ENCODE peak calls at places on chromosomes 5 and 9, in nine cellular contexts. Z is HL-60, U is A549, P is adipocyte, G is left lung, S is cardiac fibroblast, V is right cardiac atrium, L is tibial nerve, K is tibial artery. N is an unnamed sample.

GRCh38 chr9:97935291-97935690 is 2.7 kb downstream of the HEMGN start:
- DNase-seq in Z (no peak), U (no peak), P (no peak), G (no peak), S (no peak), V (no peak), L (no peak), K (no peak), N (no peak)

GRCh38 chr5:53337827-53338226 is 142.6 kb upstream of the FST start:
- DNase-seq in Z (no peak), U (no peak), P (no peak), G (no peak), S (no peak), V (no peak), L (no peak), K (no peak), N (no peak)

GRCh38 chr5:31781772-31782171 is 142.8 kb downstream of the PDZD2 start:
- DNase-seq in Z (no peak), U (no peak), P (no peak), G (no peak), S (no peak), V (no peak), L (no peak), K (no peak), N (no peak)

GRCh38 chr5:149271195-149271716 is 403 bp upstream of the AFAP1L1 start:
- DNase-seq in Z (no peak), U (peak), P (peak), G (no peak), S (no peak), V (no peak), L (no peak), K (no peak), N (no peak)

GRCh38 chr9:35756743-35757526 is 2.9 kb upstream of the MSMP start:
- DNase-seq in Z (peak), U (peak), P (peak), G (peak), S (no peak), V (peak), L (no peak), K (peak), N (peak)

GRCh38 chr9:124849801-124850200 is 3.5 kb upstream of the WDR38 start:
- DNase-seq in Z (no peak), U (no peak), P (peak), G (no peak), S (peak), V (no peak), L (peak), K (no peak), N (peak)

GRCh38 chr9:96176901-96177718 is 124.9 kb downstream of the HSD17B3 start:
- DNase-seq in Z (no peak), U (no peak), P (no peak), G (no peak), S (no peak), V (peak), L (no peak), K (no peak), N (peak)

GRCh38 chr5:107668933-107669542 is 1.7 kb downstream of the EFNA5 start:
- DNase-seq in Z (no peak), U (peak), P (peak), G (no peak), S (peak), V (no peak), L (no peak), K (peak), N (no peak)

GRCh38 chr5:127515693-127516440 is 1.6 kb upstream of the PRRC1 start:
- DNase-seq in Z (no peak), U (no peak), P (no peak), G (no peak), S (no peak), V (no peak), L (no peak), K (no peak), N (no peak)

GRCh38 chr9:15104826-15105420 is 194.7 kb upstream of the FREM1 start:
- DNase-seq in Z (peak), U (peak), P (peak), G (no peak), S (peak), V (no peak), L (no peak), K (no peak), N (peak)

GRCh38 chr5:126801992-126802294 is 25.0 kb downstream of the LMNB1 start:
- DNase-seq in Z (no peak), U (no peak), P (peak), G (no peak), S (peak), V (no peak), L (no peak), K (no peak), N (peak)

GRCh38 chr5:176744584-176744965 is 65.8 kb upstream of the UNC5A start:
- DNase-seq in Z (no peak), U (peak), P (no peak), G (no peak), S (peak), V (no peak), L (no peak), K (no peak), N (peak)

GRCh38 chr5:134268019-134268601 is 42.2 kb upstream of the PPP2CA start:
- DNase-seq in Z (no peak), U (no peak), P (no peak), G (no peak), S (no peak), V (no peak), L (no peak), K (no peak), N (no peak)

GRCh38 chr5:138978085-138978484 is 103.0 kb upstream of the LRRTM2 start:
- DNase-seq in Z (no peak), U (no peak), P (peak), G (no peak), S (peak), V (no peak), L (no peak), K (no peak), N (no peak)

GRCh38 chr5:956941-957729 is 51.5 kb upstream of the NKD2 start:
- DNase-seq in Z (no peak), U (peak), P (peak), G (no peak), S (peak), V (peak), L (no peak), K (peak), N (no peak)

GRCh38 chr5:43730832-43731342 is 127.9 kb downstream of the NNT start:
- DNase-seq in Z (no peak), U (no peak), P (no peak), G (no peak), S (peak), V (no peak), L (no peak), K (no peak), N (no peak)

GRCh38 chr9:134570151-134570621 is 71.4 kb upstream of the COL5A1 start:
- DNase-seq in Z (no peak), U (no peak), P (no peak), G (peak), S (no peak), V (no peak), L (no peak), K (peak), N (no peak)

GRCh38 chr9:117782931-117783788 is 79.0 kb downstream of the TLR4 start:
- DNase-seq in Z (peak), U (peak), P (peak), G (peak), S (peak), V (peak), L (peak), K (peak), N (peak)

GRCh38 chr5:12691330-12691729 is 787.1 kb upstream of the CTNND2 start:
- DNase-seq in Z (no peak), U (no peak), P (no peak), G (no peak), S (no peak), V (no peak), L (no peak), K (no peak), N (no peak)

GRCh38 chr9:114093761-114094505 is 5.2 kb downstream of the KIF12 start:
- DNase-seq in Z (no peak), U (no peak), P (no peak), G (no peak), S (no peak), V (no peak), L (no peak), K (peak), N (no peak)

GRCh38 chr5:142320427-142320732 is 4.4 kb downstream of the SPRY4 start:
- DNase-seq in Z (no peak), U (no peak), P (peak), G (no peak), S (peak), V (no peak), L (no peak), K (no peak), N (peak)

GRCh38 chr5:117788596-117788995 is 1199.8 kb downstream of the DTWD2 start:
- DNase-seq in Z (no peak), U (no peak), P (peak), G (no peak), S (no peak), V (no peak), L (no peak), K (no peak), N (no peak)

GRCh38 chr5:43400082-43400481 is 12.1 kb downstream of the CCL28 start:
- DNase-seq in Z (no peak), U (no peak), P (peak), G (no peak), S (peak), V (no peak), L (no peak), K (no peak), N (no peak)

GRCh38 chr5:20958641-20959040 is 970.6 kb upstream of the CDH18 start:
- DNase-seq in Z (no peak), U (no peak), P (no peak), G (no peak), S (no peak), V (no peak), L (no peak), K (no peak), N (no peak)

GRCh38 chr9:121075251-121076036 is 689 bp downstream of the CNTRL start:
- DNase-seq in Z (peak), U (no peak), P (peak), G (no peak), S (peak), V (no peak), L (no peak), K (no peak), N (peak)

GRCh38 chr5:109786177-109786576 is 96.5 kb downstream of the MAN2A1 start:
- DNase-seq in Z (no peak), U (no peak), P (no peak), G (no peak), S (no peak), V (no peak), L (no peak), K (no peak), N (peak)

GRCh38 chr5:168159425-168159824 is 132.0 kb upstream of the WWC1 start:
- DNase-seq in Z (peak), U (no peak), P (no peak), G (no peak), S (no peak), V (peak), L (no peak), K (no peak), N (peak)

GRCh38 chr5:176521286-176521685 is 15.9 kb downstream of the RNF44 start:
- DNase-seq in Z (no peak), U (no peak), P (no peak), G (no peak), S (no peak), V (no peak), L (no peak), K (no peak), N (no peak)

GRCh38 chr5:64899838-64900237 is 131.1 kb downstream of the CWC27 start:
- DNase-seq in Z (no peak), U (no peak), P (no peak), G (no peak), S (no peak), V (no peak), L (no peak), K (no peak), N (no peak)

DNA sequence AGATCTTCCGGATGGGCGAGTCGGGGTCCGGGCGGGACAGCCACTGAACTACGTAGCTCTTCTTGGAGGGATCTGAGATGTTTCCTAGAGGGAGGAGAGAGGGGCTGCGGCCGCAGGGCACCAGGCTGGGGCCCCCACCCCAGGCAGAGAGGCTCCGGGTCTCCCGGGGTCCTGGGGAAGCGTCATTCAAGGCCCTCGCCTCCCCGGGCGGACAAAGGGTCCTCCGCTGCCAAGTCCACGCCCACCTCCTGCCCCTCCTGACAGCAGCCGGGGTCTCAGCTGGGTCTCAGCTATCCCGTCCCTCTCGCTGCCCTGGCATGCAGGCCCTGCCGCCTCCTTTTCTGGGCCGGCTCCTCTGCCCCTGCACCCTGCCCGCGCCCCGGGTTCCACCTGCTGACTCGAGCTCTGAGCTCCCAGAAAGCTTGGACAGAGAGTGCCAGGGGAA is 61.5 kb downstream of the ZNF354C start:
- DNase-seq in Z (no peak), U (no peak), P (no peak), G (peak), S (no peak), V (no peak), L (no peak), K (peak), N (no peak)
- H3K4me3 ChIP-seq in Z (no peak), U (no peak), P (no peak), G (no peak), S (no peak), V (no peak), L (no peak), K (no peak), N (no peak)

GRCh38 chr9:93960221-93960970 is 5.2 kb upstream of the BARX1 start:
- DNase-seq in Z (no peak), U (no peak), P (no peak), G (no peak), S (no peak), V (no peak), L (no peak), K (no peak), N (peak)
- H3K4me3 ChIP-seq in Z (no peak), U (no peak), P (no peak), G (no peak), S (no peak), V (no peak), L (no peak), K (no peak), N (no peak)

GRCh38 chr5:163089926-163090325 is 347.5 kb upstream of the CCNG1 start:
- DNase-seq in Z (no peak), U (no peak), P (no peak), G (no peak), S (no peak), V (no peak), L (no peak), K (no peak), N (no peak)

GRCh38 chr5:163089233-163089632 is 348.2 kb upstream of the CCNG1 start:
- DNase-seq in Z (no peak), U (no peak), P (no peak), G (no peak), S (no peak), V (no peak), L (no peak), K (no peak), N (no peak)

GRCh38 chr5:163094492-163095180 is 342.8 kb upstream of the CCNG1 start:
- DNase-seq in Z (no peak), U (no peak), P (no peak), G (no peak), S (no peak), V (no peak), L (no peak), K (no peak), N (no peak)
- H3K4me3 ChIP-seq in Z (no peak), U (no peak), P (no peak), G (no peak), S (no peak), V (no peak), L (no peak), K (no peak), N (no peak)

DNA sequence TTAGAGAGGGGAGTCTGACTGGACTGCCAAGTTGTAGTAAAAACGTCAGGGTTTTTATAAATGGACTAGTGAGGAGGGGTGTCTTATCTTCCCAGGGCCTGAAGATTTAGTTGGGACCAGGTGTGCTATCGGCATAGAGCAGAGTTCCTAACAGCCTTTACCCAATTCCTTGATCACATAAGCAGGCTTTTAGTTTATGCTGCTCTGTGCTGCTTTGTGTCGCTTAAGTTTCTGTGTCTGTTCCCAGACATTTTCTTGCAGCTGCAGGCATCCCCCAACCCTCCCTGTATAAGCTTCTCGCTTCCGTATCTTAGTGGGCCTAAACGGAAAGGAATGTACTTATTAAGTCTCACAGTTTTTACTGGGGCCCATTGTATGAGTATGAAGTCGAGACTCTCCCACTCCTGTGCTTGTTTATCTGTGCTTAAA is 2.6 kb upstream of the SMC5 start:
- DNase-seq in Z (no peak), U (no peak), P (peak), G (no peak), S (peak), V (no peak), L (no peak), K (no peak), N (peak)
- H3K4me3 ChIP-seq in Z (no peak), U (no peak), P (peak), G (peak), S (peak), V (peak), L (peak), K (peak), N (no peak)

GRCh38 chr5:121109817-121110216 is 645.7 kb downstream of the PRR16 start:
- DNase-seq in Z (no peak), U (no peak), P (no peak), G (no peak), S (no peak), V (no peak), L (no peak), K (no peak), N (no peak)

GRCh38 chr5:121105921-121106320 is 641.8 kb downstream of the PRR16 start:
- DNase-seq in Z (no peak), U (no peak), P (no peak), G (no peak), S (no peak), V (no peak), L (no peak), K (no peak), N (no peak)

DNA sequence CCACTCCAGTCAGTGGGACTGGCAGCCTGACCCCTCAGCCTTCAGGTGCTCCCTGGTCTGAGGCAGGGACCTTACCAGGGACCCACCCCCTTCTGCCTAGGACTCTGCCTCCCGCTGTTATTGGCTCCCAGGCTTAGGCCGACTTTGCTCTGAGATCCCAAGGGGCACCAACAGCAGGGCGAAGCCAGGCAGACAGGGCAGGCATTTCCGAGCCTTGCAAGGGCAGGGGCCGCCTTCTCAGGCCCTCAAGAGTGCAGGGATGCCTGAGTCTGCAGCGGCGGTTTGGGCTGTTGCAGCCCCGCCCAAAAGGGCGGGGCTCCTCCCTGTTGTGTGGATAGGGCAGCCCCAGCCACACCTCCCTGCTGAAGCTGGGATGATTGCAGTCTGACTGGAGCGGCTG is 644.6 kb downstream of the PRR16 start:
- DNase-seq in Z (no peak), U (no peak), P (no peak), G (no peak), S (no peak), V (peak), L (no peak), K (no peak), N (no peak)
- H3K4me3 ChIP-seq in Z (no peak), U (no peak), P (no peak), G (no peak), S (no peak), V (no peak), L (no peak), K (no peak), N (no peak)

DNA sequence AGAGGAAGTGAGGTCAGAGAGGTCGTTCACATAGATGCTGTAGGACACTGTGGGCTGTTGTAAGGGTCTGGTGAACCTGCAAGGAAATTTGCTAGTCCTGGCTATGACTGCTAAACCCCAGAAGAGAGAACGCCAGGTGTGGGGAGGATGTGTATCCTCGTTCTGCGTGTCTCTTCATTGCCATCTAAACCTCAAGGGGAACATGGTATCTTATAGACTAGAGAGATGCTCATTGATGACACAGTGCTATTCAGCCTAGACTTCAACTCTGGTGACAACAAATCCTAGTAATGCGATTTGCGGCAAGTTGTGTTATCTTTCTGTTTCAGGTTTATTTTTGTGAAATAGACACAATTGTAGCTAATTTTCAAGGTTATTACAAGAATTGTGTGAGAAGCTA is 140.2 kb downstream of the ADAMTSL1 start:
- DNase-seq in Z (no peak), U (no peak), P (no peak), G (no peak), S (no peak), V (no peak), L (no peak), K (no peak), N (no peak)
- H3K4me3 ChIP-seq in Z (no peak), U (no peak), P (no peak), G (no peak), S (no peak), V (no peak), L (no peak), K (no peak), N (no peak)

DNA sequence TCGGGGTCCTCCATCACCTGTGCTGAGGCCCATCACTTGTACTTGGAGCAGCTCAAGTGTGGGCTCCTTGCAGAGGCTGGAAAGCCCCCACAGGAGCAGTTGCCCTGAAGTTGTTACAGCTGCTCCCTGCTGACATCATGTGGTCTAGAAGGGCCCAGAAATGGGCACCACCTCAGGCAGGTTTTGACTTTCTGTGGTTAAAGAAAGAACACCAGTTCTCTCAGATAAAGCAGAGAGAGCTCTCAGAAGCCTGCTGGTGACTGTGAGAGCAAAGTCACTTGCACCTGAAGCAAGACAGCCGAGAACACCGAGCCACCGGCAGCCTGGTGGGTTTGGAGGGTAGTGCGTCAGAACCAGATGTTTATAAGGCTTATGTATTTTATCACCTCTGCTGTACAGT is 70.4 kb downstream of the MVB12B start:
- DNase-seq in Z (no peak), U (peak), P (no peak), G (no peak), S (no peak), V (no peak), L (no peak), K (no peak), N (peak)
- H3K4me3 ChIP-seq in Z (no peak), U (no peak), P (no peak), G (no peak), S (no peak), V (no peak), L (no peak), K (no peak), N (no peak)

GRCh38 chr5:59810041-59810440 is 83.5 kb downstream of the PDE4D start:
- DNase-seq in Z (peak), U (peak), P (peak), G (peak), S (peak), V (peak), L (peak), K (peak), N (peak)
- H3K4me3 ChIP-seq in Z (no peak), U (peak), P (peak), G (no peak), S (peak), V (no peak), L (no peak), K (no peak), N (no peak)